ENCODE peak calls at places on chromosomes 4 and X, in six cellular contexts. S, B, F, U, N and M are unnamed samples.

GRCh38 chrX:42220083-42220482 is 296.7 kb upstream of the CASK start:
- DNase-seq in S (no peak), B (no peak), F (no peak), U (no peak), N (no peak), M (no peak)

GRCh38 chr4:16869594-16870245 is 28.7 kb downstream of the LDB2 start:
- DNase-seq in S (no peak), B (no peak), F (no peak), U (no peak), N (no peak), M (no peak)

GRCh38 chr4:121156822-121157769 is 7.0 kb downstream of the TNIP3 start:
- DNase-seq in S (no peak), B (no peak), F (peak), U (peak), N (no peak), M (peak)

GRCh38 chr4:186500721-186501304 is 54.6 kb downstream of the MTNR1A start:
- DNase-seq in S (peak), B (no peak), F (no peak), U (no peak), N (no peak), M (no peak)

GRCh38 chrX:12471061-12471460 is 320.2 kb upstream of the PRPS2 start:
- DNase-seq in S (no peak), B (no peak), F (no peak), U (no peak), N (no peak), M (no peak)

GRCh38 chrX:28189011-28189410 is 207.8 kb upstream of the DCAF8L1 start:
- DNase-seq in S (no peak), B (no peak), F (no peak), U (no peak), N (no peak), M (no peak)

GRCh38 chr4:78560296-78560963 is 8.9 kb downstream of the ANXA3 start:
- DNase-seq in S (no peak), B (no peak), F (no peak), U (no peak), N (no peak), M (no peak)

GRCh38 chr4:65241257-65241997 is 428.9 kb downstream of the EPHA5 start:
- DNase-seq in S (peak), B (no peak), F (no peak), U (no peak), N (no peak), M (no peak)

GRCh38 chr4:133152330-133152791 is 3.3 kb downstream of the PCDH10 start:
- DNase-seq in S (no peak), B (no peak), F (no peak), U (no peak), N (no peak), M (no peak)

GRCh38 chrX:97616883-97617510 is 733.3 kb downstream of the RPA4 start:
- DNase-seq in S (no peak), B (peak), F (no peak), U (no peak), N (peak), M (no peak)

GRCh38 chr4:136927172-136927571 is 605.1 kb downstream of the PCDH18 start:
- DNase-seq in S (no peak), B (no peak), F (no peak), U (no peak), N (no peak), M (no peak)

GRCh38 chrX:17022205-17022604 is 75.7 kb downstream of the REPS2 start:
- DNase-seq in S (no peak), B (no peak), F (no peak), U (no peak), N (no peak), M (no peak)

GRCh38 chr4:99593781-99594636 is 19.4 kb downstream of the MTTP start:
- DNase-seq in S (no peak), B (no peak), F (no peak), U (no peak), N (no peak), M (no peak)

DNA sequence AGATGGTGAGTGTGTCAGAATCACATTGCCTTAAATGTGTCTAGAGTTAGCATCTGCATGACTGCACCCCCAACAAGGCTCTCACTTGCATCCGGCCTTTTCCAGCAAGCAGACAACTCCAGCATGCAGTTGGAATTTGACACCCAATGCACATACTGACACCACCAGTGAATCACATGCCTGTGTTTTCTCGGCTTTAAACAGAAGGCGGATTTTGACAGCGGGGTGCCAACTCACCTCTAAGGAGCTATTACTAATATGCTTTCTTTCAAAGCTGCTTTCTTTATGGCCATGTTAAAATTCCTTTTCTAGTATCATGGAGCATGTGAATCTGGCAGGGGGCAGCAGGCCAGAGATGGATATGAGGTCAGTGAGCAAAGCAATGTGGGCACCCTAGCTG is 78.0 kb upstream of the CLNK start:
- DNase-seq in S (no peak), B (no peak), F (no peak), U (no peak), N (no peak), M (no peak)
- TF ChIP-seq GABPA in S (no peak), B (no peak), F (no peak), U (no peak), N (no peak), M (no peak)

GRCh38 chr4:5956285-5957021 is 61.8 kb downstream of the C4orf50 start:
- DNase-seq in S (no peak), B (peak), F (peak), U (no peak), N (no peak), M (no peak)
- H3K4me3 ChIP-seq in S (no peak), B (no peak), F (no peak), U (no peak), N (no peak), M (no peak)

DNA sequence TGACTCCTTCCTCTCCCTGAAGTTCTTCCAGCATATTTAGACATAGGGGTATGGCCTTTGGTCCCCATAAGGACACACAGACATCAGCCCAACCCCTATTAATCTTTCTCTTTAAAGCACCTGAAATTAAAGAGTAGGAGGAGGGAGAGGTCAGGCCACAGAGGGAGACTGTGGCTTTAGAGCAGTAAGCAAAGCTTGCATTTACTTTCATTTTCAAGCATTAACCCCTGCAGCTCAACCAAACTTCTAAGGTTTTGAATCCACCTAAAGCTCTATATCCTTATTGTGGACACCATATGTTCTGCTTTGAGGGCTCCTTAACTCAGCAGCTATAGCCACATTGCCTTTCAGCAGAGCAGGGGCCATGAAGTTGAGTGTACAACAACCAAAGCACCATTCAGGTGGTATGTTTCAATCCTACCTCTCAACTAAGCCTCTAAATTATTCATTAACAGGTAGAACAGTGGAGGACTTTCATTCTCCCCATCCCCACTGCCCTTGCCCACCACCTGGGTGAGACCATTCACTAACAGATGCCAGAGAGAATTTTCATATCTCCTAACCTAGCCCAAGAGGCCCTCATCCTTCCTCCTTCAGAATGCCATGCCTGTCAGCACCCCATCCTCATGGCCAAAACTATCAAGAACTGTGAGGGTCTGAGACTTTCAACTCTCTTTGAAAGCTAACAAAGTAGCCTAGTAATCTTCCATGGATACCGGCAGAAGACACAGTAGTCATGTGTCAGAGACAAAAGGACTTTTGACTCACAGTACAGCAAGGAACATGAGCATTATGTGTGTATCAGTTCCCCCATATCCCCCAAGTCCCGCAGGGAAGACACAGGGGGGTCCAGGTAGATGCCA is 20.8 kb downstream of the LIN54 start:
- DNase-seq in S (no peak), B (peak), F (no peak), U (no peak), N (peak), M (no peak)
- H3K27ac ChIP-seq in S (no peak), B (peak), F (peak), U (no peak), N (peak), M (peak)

DNA sequence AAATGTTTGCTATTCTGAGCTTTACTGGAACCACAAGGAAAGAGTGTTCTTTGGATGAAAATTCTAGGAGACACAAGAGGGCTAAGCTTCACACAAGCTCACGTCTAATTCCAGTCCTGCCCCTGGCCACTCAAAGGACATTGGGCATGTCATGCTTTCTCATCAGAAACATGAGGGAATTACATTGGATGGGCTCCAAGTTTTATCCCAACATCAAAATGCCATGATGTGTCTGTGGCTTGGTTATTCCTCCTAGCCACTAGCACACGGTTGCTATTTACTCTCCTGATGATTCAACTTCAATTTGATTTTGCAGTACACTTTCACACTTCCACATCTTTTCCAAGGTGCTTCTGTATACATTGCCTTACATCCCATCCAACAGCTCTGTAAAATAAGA is 149.6 kb upstream of the FAM9B start:
- DNase-seq in S (no peak), B (no peak), F (no peak), U (no peak), N (no peak), M (no peak)
- TF ChIP-seq GABPA in S (no peak), B (no peak), F (no peak), U (no peak), N (no peak), M (no peak)

GRCh38 chr4:156377036-156377700 is 423.5 kb upstream of the CTSO start:
- DNase-seq in S (no peak), B (no peak), F (no peak), U (no peak), N (no peak), M (no peak)
- H3K4me3 ChIP-seq in S (no peak), B (no peak), F (no peak), U (no peak), N (no peak), M (no peak)